ENCODE peak calls at places on chromosomes 7 and 10, in eight cellular contexts. One of them, this sample, is unnamed.

GRCh38 chr7:97457054-97457453 is 274.8 kb upstream of the TAC1 start:
- DNase-seq in Peyer's patch: no peak
- DNase-seq in cardiac muscle cell: no peak
- DNase-seq in pancreas: no peak
- DNase-seq in transverse colon: no peak
- DNase-seq in left lung: no peak
- DNase-seq in tibial nerve: no peak
- DNase-seq in thoracic aorta: no peak
- DNase-seq in this sample: no peak

GRCh38 chr7:101884671-101885596 is 67.5 kb downstream of the CUX1 start:
- DNase-seq in pancreas: no peak
- DNase-seq in cardiac muscle cell: no peak
- DNase-seq in left lung: no peak
- DNase-seq in thoracic aorta: no peak
- DNase-seq in transverse colon: no peak
- DNase-seq in Peyer's patch: peak; percentile 31
- DNase-seq in tibial nerve: no peak
- DNase-seq in this sample: no peak

GRCh38 chr10:2230478-2230877 is 493.2 kb upstream of the ADARB2 start:
- DNase-seq in tibial nerve: no peak
- DNase-seq in cardiac muscle cell: no peak
- DNase-seq in left lung: no peak
- DNase-seq in Peyer's patch: no peak
- DNase-seq in pancreas: no peak
- DNase-seq in transverse colon: no peak
- DNase-seq in thoracic aorta: no peak
- DNase-seq in this sample: no peak

GRCh38 chr7:31315758-31316157 is 24.8 kb downstream of the NEUROD6 start:
- DNase-seq in pancreas: no peak
- DNase-seq in cardiac muscle cell: no peak
- DNase-seq in left lung: no peak
- DNase-seq in Peyer's patch: no peak
- DNase-seq in transverse colon: no peak
- DNase-seq in thoracic aorta: no peak
- DNase-seq in tibial nerve: no peak
- DNase-seq in this sample: no peak

GRCh38 chr10:80462277-80462985 is 8.3 kb downstream of the TSPAN14 start:
- DNase-seq in cardiac muscle cell: no peak
- DNase-seq in Peyer's patch: no peak
- DNase-seq in pancreas: no peak
- DNase-seq in thoracic aorta: no peak
- DNase-seq in tibial nerve: peak; percentile 81
- DNase-seq in transverse colon: no peak
- DNase-seq in left lung: no peak
- DNase-seq in this sample: peak; percentile 74

GRCh38 chr10:113316506-113316905 is 236.3 kb upstream of the HABP2 start:
- DNase-seq in pancreas: no peak
- DNase-seq in cardiac muscle cell: no peak
- DNase-seq in tibial nerve: no peak
- DNase-seq in left lung: no peak
- DNase-seq in thoracic aorta: no peak
- DNase-seq in transverse colon: no peak
- DNase-seq in Peyer's patch: no peak
- DNase-seq in this sample: no peak

GRCh38 chr10:15725603-15726002 is 5.9 kb upstream of the ITGA8 start:
- DNase-seq in Peyer's patch: no peak
- DNase-seq in pancreas: no peak
- DNase-seq in left lung: no peak
- DNase-seq in transverse colon: peak; percentile 12
- DNase-seq in cardiac muscle cell: peak; percentile 74
- DNase-seq in thoracic aorta: no peak
- DNase-seq in tibial nerve: peak; percentile 43
- DNase-seq in this sample: no peak

GRCh38 chr7:37354661-37355131 is 94.0 kb downstream of the ELMO1 start:
- DNase-seq in pancreas: no peak
- DNase-seq in transverse colon: peak; percentile 35
- DNase-seq in left lung: peak; percentile 80
- DNase-seq in Peyer's patch: no peak
- DNase-seq in tibial nerve: peak; percentile 89
- DNase-seq in cardiac muscle cell: peak; percentile 30
- DNase-seq in thoracic aorta: peak; percentile 57
- DNase-seq in this sample: peak; percentile 68

GRCh38 chr10:17203416-17203815 is 1.9 kb upstream of the TRDMT1 start:
- DNase-seq in tibial nerve: no peak
- DNase-seq in Peyer's patch: no peak
- DNase-seq in left lung: no peak
- DNase-seq in pancreas: no peak
- DNase-seq in cardiac muscle cell: no peak
- DNase-seq in transverse colon: no peak
- DNase-seq in thoracic aorta: no peak
- DNase-seq in this sample: no peak

GRCh38 chr7:150479023-150479716 is 28.7 kb downstream of the GIMAP8 start:
- DNase-seq in tibial nerve: no peak
- DNase-seq in thoracic aorta: no peak
- DNase-seq in transverse colon: no peak
- DNase-seq in Peyer's patch: no peak
- DNase-seq in cardiac muscle cell: no peak
- DNase-seq in pancreas: no peak
- DNase-seq in left lung: no peak
- DNase-seq in this sample: no peak

GRCh38 chr10:91875779-91876178 is 33.5 kb downstream of the FGFBP3 start:
- DNase-seq in thoracic aorta: no peak
- DNase-seq in tibial nerve: no peak
- DNase-seq in pancreas: no peak
- DNase-seq in left lung: no peak
- DNase-seq in Peyer's patch: no peak
- DNase-seq in cardiac muscle cell: no peak
- DNase-seq in transverse colon: no peak
- DNase-seq in this sample: no peak

GRCh38 chr7:91240546-91240945 is 23.7 kb upstream of the FZD1 start:
- DNase-seq in tibial nerve: peak; percentile 53
- DNase-seq in left lung: no peak
- DNase-seq in transverse colon: no peak
- DNase-seq in pancreas: no peak
- DNase-seq in Peyer's patch: no peak
- DNase-seq in cardiac muscle cell: no peak
- DNase-seq in thoracic aorta: no peak
- DNase-seq in this sample: no peak

GRCh38 chr10:121698336-121698735 is 100.1 kb upstream of the FGFR2 start:
- DNase-seq in pancreas: no peak
- DNase-seq in tibial nerve: no peak
- DNase-seq in cardiac muscle cell: no peak
- DNase-seq in transverse colon: no peak
- DNase-seq in Peyer's patch: no peak
- DNase-seq in thoracic aorta: no peak
- DNase-seq in left lung: no peak
- DNase-seq in this sample: no peak

GRCh38 chr10:70575874-70576802 is 26.4 kb downstream of the PRF1 start:
- DNase-seq in left lung: no peak
- DNase-seq in Peyer's patch: peak; percentile 70
- DNase-seq in cardiac muscle cell: peak; percentile 83
- DNase-seq in transverse colon: peak; percentile 66
- DNase-seq in pancreas: no peak
- DNase-seq in thoracic aorta: no peak
- DNase-seq in tibial nerve: peak; percentile 30
- DNase-seq in this sample: no peak

GRCh38 chr7:102044984-102045673 is 227.7 kb downstream of the CUX1 start:
- DNase-seq in left lung: peak; percentile 86
- DNase-seq in cardiac muscle cell: no peak
- DNase-seq in pancreas: peak; percentile 39
- DNase-seq in tibial nerve: peak; percentile 51
- DNase-seq in thoracic aorta: no peak
- DNase-seq in transverse colon: no peak
- DNase-seq in Peyer's patch: no peak
- DNase-seq in this sample: peak; percentile 46

GRCh38 chr10:115985696-115986095 is 287.3 kb downstream of the GFRA1 start:
- DNase-seq in left lung: no peak
- DNase-seq in cardiac muscle cell: no peak
- DNase-seq in thoracic aorta: no peak
- DNase-seq in Peyer's patch: no peak
- DNase-seq in tibial nerve: no peak
- DNase-seq in pancreas: no peak
- DNase-seq in transverse colon: no peak
- DNase-seq in this sample: no peak

GRCh38 chr7:91287685-91288084 is 23.5 kb downstream of the FZD1 start:
- DNase-seq in tibial nerve: peak; percentile 18
- DNase-seq in Peyer's patch: no peak
- DNase-seq in transverse colon: no peak
- DNase-seq in cardiac muscle cell: peak; percentile 10
- DNase-seq in thoracic aorta: no peak
- DNase-seq in left lung: no peak
- DNase-seq in pancreas: no peak
- DNase-seq in this sample: peak; percentile 68

GRCh38 chr7:135459076-135459475 is 50.8 kb downstream of the CNOT4 start:
- DNase-seq in cardiac muscle cell: no peak
- DNase-seq in thoracic aorta: no peak
- DNase-seq in left lung: no peak
- DNase-seq in Peyer's patch: no peak
- DNase-seq in tibial nerve: no peak
- DNase-seq in transverse colon: no peak
- DNase-seq in pancreas: no peak
- DNase-seq in this sample: no peak

GRCh38 chr7:128408709-128409434 is 910 bp downstream of the IMPDH1 start:
- DNase-seq in cardiac muscle cell: no peak
- DNase-seq in transverse colon: no peak
- DNase-seq in pancreas: no peak
- DNase-seq in left lung: peak; percentile 78
- DNase-seq in tibial nerve: peak; percentile 39
- DNase-seq in Peyer's patch: no peak
- DNase-seq in thoracic aorta: no peak
- DNase-seq in this sample: no peak

GRCh38 chr7:24052572-24053223 is 231.3 kb upstream of the NPY start:
- DNase-seq in pancreas: no peak
- DNase-seq in left lung: no peak
- DNase-seq in Peyer's patch: no peak
- DNase-seq in transverse colon: no peak
- DNase-seq in cardiac muscle cell: no peak
- DNase-seq in tibial nerve: no peak
- DNase-seq in thoracic aorta: no peak
- DNase-seq in this sample: no peak
- TF ChIP-seq CTCF in pancreas: no peak
- TF ChIP-seq CTCF in left lung: no peak
- TF ChIP-seq CTCF in Peyer's patch: no peak
- TF ChIP-seq CTCF in transverse colon: no peak
- TF ChIP-seq CTCF in cardiac muscle cell: no peak
- TF ChIP-seq CTCF in tibial nerve: no peak
- TF ChIP-seq CTCF in thoracic aorta: no peak
- TF ChIP-seq CTCF in this sample: no peak

DNA sequence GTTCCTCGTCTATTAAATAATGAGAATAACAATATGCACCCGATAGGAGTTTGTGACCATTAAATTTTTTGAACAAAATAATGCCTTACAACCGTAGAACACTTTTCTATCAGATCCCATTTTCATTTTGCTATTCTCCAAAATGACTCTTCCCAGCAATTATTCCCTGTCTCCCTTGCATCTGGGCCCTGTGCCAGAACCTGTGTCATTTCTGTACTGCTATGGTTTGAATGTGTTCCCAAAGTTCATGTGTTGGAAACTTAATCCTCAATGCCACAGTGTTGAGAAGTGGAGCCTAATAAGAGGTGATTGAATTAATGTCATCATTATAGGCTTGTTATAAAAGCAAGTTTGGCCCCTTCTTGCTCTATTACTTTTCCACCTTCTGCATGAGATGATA is 33.2 kb upstream of the SMNDC1 start:
- DNase-seq in tibial nerve: no peak
- DNase-seq in pancreas: no peak
- DNase-seq in transverse colon: no peak
- DNase-seq in left lung: no peak
- DNase-seq in cardiac muscle cell: no peak
- DNase-seq in Peyer's patch: no peak
- DNase-seq in thoracic aorta: no peak
- DNase-seq in this sample: no peak
- H3K4me1 ChIP-seq in tibial nerve: no peaks in the 10 kb centered on the region
- H3K4me1 ChIP-seq in pancreas: no peaks in the 10 kb centered on the region
- H3K4me1 ChIP-seq in transverse colon: peaks cover 6% of the 10 kb centered on the region
- H3K4me1 ChIP-seq in left lung: no peaks in the 10 kb centered on the region
- H3K4me1 ChIP-seq in cardiac muscle cell: peaks cover 14% of the 10 kb centered on the region
- H3K4me1 ChIP-seq in Peyer's patch: no peaks in the 10 kb centered on the region
- H3K4me1 ChIP-seq in thoracic aorta: no peaks in the 10 kb centered on the region
- H3K4me1 ChIP-seq in this sample: no peaks in the 10 kb centered on the region

DNA sequence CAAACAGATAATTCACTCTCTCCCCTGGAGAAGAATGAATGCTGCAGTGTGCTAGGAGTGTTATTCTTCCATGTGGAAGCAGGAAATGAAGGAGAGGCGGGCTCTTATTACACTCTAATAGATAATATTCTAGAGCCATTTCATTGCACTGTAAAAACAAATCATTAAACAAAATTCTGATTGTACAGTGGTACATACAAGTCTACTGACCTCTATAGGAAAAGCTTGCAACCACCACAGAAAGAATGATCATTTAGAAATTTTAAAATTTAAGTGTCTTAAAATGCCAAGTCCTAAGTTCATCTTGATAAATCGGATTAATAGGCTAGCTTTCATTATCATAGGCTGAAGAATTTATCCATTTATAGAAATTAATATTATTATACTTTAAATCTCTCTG is 960.3 kb upstream of the LRRN3 start:
- DNase-seq in thoracic aorta: no peak
- DNase-seq in cardiac muscle cell: no peak
- DNase-seq in pancreas: no peak
- DNase-seq in left lung: no peak
- DNase-seq in Peyer's patch: no peak
- DNase-seq in transverse colon: no peak
- DNase-seq in tibial nerve: no peak
- DNase-seq in this sample: no peak
- TF ChIP-seq CTCF in thoracic aorta: no peak
- TF ChIP-seq CTCF in cardiac muscle cell: no peak
- TF ChIP-seq CTCF in pancreas: no peak
- TF ChIP-seq CTCF in left lung: no peak
- TF ChIP-seq CTCF in Peyer's patch: no peak
- TF ChIP-seq CTCF in transverse colon: no peak
- TF ChIP-seq CTCF in tibial nerve: no peak
- TF ChIP-seq CTCF in this sample: no peak

DNA sequence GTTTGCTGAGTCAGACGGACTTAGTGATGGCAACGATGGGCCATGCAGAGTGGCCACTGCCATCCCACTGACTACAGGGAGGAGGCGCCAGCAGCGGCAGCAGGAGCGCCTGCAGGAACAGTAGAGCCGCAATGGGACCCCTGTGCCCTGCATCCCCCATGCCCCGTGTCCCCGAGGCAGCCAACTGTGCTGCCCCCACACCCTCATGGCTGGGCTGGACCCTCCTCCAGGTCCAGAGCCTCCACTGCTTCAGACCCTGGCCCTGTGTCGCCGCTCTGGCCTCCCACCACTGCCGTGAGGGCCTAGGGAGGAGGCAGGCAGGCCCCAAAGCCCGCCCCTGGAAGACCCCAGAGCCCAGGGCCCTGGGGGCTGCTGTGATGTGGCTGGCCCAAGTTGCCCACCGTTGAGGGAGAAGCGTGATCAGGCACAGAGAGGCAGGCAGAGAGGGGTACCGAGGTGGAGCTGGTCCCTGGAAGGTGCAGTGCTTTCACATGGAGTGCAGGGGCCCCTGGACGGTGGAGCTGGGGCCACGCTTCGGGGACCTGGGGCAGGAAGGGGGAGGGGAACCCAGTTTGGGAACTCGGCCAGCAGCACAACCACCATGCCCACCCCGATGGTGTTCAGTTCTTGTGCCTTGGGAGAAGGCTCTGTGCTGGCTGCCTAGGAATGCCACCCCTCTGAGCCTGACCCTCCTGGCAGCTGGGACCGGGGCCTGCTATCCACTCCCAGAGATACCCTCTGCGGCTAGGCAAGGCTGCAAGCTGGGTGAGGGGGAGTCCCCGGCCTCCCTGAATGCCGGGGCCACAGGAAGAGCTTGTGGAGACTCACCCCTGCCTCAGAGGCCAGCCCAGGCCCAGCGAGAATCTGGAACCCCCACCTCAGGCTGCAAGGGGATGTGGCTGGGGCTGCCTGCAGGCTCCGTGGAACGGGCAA is 32.6 kb downstream of the DKK1 start:
- DNase-seq in pancreas: no peak
- DNase-seq in transverse colon: no peak
- DNase-seq in cardiac muscle cell: no peak
- DNase-seq in thoracic aorta: no peak
- DNase-seq in tibial nerve: no peak
- DNase-seq in left lung: peak; percentile 61
- DNase-seq in Peyer's patch: no peak
- DNase-seq in this sample: no peak
- H3K4me1 ChIP-seq in pancreas: no peaks in the 10 kb centered on the region
- H3K4me1 ChIP-seq in transverse colon: no peaks in the 10 kb centered on the region
- H3K4me1 ChIP-seq in cardiac muscle cell: peaks cover 26% of the 10 kb centered on the region
- H3K4me1 ChIP-seq in thoracic aorta: no peaks in the 10 kb centered on the region
- H3K4me1 ChIP-seq in tibial nerve: no peaks in the 10 kb centered on the region
- H3K4me1 ChIP-seq in left lung: no peaks in the 10 kb centered on the region
- H3K4me1 ChIP-seq in Peyer's patch: no peaks in the 10 kb centered on the region
- H3K4me1 ChIP-seq in this sample: no peaks in the 10 kb centered on the region

This sample was measured in ascending aorta.